ENCODE peak calls at places on chromosome 13, in ten cellular contexts. U is GM23338, M is Panc1, O is tibial artery, T is brain microvascular endothelial cell, Q is tibial nerve, R is dorsolateral prefrontal cortex, B is HCT116, V is sigmoid colon, G is heart left ventricle. E is an unnamed sample.

GRCh38 chr13:94550030-94550738 is 45.8 kb downstream of the TGDS start:
- DNase-seq in M (peak), Q (peak), V (no peak), O (no peak), B (no peak), T (peak), U (peak), G (no peak), R (no peak), E (peak)

GRCh38 chr13:31957772-31958171 is 73.8 kb upstream of the FRY start:
- DNase-seq in O (no peak), R (no peak), T (no peak), B (no peak), M (no peak), Q (no peak), G (no peak), V (no peak), U (no peak), E (no peak)

GRCh38 chr13:66859934-66860867 is 369.9 kb downstream of the PCDH9 start:
- DNase-seq in O (no peak), T (no peak), B (no peak), Q (no peak), R (no peak), G (no peak), M (no peak), V (no peak), U (peak), E (no peak)

GRCh38 chr13:51177188-51177587 is 45.0 kb upstream of the FAM124A start:
- DNase-seq in T (no peak), B (no peak), O (no peak), U (no peak), G (no peak), R (no peak), Q (no peak), V (no peak), M (no peak), E (no peak)

GRCh38 chr13:62537593-62537992 is 1121.9 kb upstream of the PCDH20 start:
- DNase-seq in G (no peak), O (no peak), V (no peak), R (no peak), Q (no peak), M (no peak), B (no peak), T (no peak), U (no peak), E (no peak)

GRCh38 chr13:30968734-30969335 is 36.4 kb downstream of the TEX26 start:
- DNase-seq in R (no peak), G (no peak), O (no peak), U (no peak), V (no peak), T (no peak), M (no peak), Q (no peak), B (no peak), E (no peak)

GRCh38 chr13:39036212-39036611 is 1.7 kb downstream of the PROSER1 start:
- DNase-seq in G (no peak), V (no peak), U (peak), B (no peak), O (no peak), R (no peak), M (no peak), Q (no peak), T (no peak), E (no peak)

GRCh38 chr13:47215741-47216140 is 318.9 kb upstream of the HTR2A start:
- DNase-seq in B (no peak), V (no peak), O (no peak), U (peak), G (no peak), T (peak), M (peak), R (no peak), Q (no peak), E (peak)

GRCh38 chr13:46126552-46127171 is 21.8 kb upstream of the CPB2 start:
- DNase-seq in R (peak), M (peak), G (peak), O (peak), V (no peak), U (peak), B (peak), Q (peak), T (peak), E (peak)

GRCh38 chr13:75669706-75670105 is 33.6 kb downstream of the LMO7 start:
- DNase-seq in O (no peak), V (no peak), U (no peak), B (no peak), R (no peak), T (no peak), Q (no peak), M (no peak), G (no peak), E (no peak)

GRCh38 chr13:95023405-95023804 is 277.8 kb downstream of the ABCC4 start:
- DNase-seq in R (no peak), T (no peak), O (no peak), Q (no peak), G (no peak), U (no peak), B (no peak), V (no peak), M (no peak), E (peak)

GRCh38 chr13:36766295-36766694 is 52.7 kb upstream of the RFXAP start:
- DNase-seq in B (peak), M (no peak), R (no peak), T (peak), O (no peak), G (no peak), V (no peak), U (peak), Q (no peak), E (peak)

GRCh38 chr13:100725472-100725871 is 50.9 kb upstream of the TMTC4 start:
- DNase-seq in B (no peak), U (no peak), T (no peak), G (no peak), V (no peak), R (no peak), Q (no peak), O (no peak), M (no peak), E (no peak)

GRCh38 chr13:45238945-45239795 is 38.3 kb upstream of the KCTD4 start:
- DNase-seq in U (no peak), O (no peak), R (no peak), M (no peak), Q (no peak), G (no peak), T (peak), V (no peak), B (no peak), E (peak)

DNA sequence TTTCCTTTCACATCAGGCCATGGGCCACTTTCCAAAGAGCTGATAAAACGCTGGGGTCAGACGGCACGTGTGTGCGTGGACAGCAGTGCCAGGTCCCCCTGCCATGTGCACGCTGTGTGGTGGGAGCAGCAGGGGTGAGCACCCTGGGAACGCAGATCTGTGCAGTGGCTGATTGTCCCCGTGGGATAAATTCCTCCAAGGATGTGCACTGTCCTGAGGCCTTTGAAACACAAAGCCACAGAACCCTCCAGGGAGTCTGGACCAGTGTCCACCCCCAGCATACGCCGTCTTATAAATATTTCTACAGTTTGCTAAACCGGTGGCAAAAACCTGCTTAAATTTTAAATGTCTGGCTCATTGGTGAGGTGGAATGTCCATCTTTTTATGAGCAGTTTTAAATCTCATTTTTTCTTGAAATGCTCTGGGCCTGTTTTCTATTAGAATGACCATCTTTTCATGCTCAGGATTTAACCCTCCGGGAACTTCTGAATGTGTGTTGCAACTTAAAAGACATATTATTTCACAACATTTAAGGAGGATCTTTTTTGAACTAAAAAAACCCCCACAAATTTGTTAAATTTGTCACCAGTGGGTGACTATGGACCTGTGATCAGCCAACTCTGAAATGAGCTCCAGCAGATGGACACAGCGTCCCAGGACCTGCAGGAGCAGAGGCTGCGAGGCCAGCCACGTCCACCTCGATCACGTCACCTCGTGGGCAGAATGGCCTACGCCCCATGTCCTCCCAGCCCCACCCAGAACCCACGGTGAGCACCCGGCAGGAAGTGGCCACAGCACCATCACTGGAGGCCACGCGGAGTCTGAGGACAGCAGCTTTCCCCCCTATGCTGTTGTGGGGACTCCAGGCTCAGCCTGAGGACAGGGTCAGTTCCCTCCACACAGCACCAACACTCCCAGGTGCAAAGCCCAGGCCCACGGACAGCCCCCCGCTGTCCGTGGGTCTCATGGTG is 68.6 kb downstream of the RASA3 start:
- DNase-seq in O (peak), G (peak), U (no peak), V (peak), M (no peak), R (no peak), Q (no peak), B (no peak), T (no peak), E (no peak)
- H3K27ac ChIP-seq in O (peak), G (peak), U (peak), V (peak), M (peak), R (peak), Q (peak), B (peak), T (peak), E (peak)

GRCh38 chr13:20197361-20197834 is 4.7 kb upstream of the GJB2 start:
- DNase-seq in G (no peak), R (no peak), V (no peak), Q (no peak), T (no peak), O (no peak), M (peak), U (peak), B (peak), E (peak)
- TF ChIP-seq CTCF in G (peak), R (peak), V (peak), Q (peak), T (peak), O (peak), M (peak), U (peak), B (peak), E (peak)

GRCh38 chr13:40230833-40231266 is 435.6 kb downstream of the FOXO1 start:
- DNase-seq in M (no peak), B (no peak), V (no peak), T (peak), G (no peak), Q (no peak), R (no peak), O (no peak), U (no peak), E (no peak)
- H3K27ac ChIP-seq in M (no peak), B (no peak), V (peak), T (peak), G (peak), Q (no peak), R (no peak), O (peak), U (no peak), E (no peak)

DNA sequence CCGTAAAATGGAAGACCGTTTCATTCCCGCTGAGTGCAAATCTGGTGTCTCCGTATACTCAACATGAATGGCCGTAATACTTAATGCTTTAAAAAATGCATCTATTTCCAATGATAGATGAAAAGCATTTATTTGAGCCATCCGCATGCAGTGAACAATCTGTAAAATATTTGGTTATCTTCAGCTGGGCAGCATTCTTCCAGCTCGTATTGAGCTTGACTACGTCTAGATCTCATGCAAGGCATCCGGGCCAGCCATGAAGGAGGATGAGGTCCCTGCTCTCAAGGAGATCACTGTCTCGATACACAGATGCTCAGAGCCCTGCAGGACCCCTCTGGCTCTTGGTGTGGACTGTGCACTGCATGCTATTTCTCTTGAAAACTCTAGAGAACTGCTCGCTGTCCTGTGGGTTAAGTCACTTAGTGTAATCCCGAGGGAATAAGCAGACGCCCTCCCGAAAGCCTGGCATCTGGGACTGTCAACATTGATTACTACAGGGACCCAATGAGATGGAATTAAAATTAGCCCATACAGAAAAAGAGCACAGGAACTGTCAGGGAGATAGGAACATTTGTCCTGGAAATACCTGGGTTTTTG is 112.4 kb upstream of the RNF113B start:
- DNase-seq in M (no peak), Q (no peak), U (no peak), R (no peak), G (no peak), T (peak), B (no peak), O (no peak), V (no peak), E (no peak)
- TF ChIP-seq CTCF in M (no peak), Q (no peak), U (no peak), R (no peak), G (no peak), T (no peak), B (no peak), O (no peak), V (no peak), E (no peak)

GRCh38 chr13:110400786-110401533 is 93.9 kb downstream of the COL4A2 start:
- DNase-seq in V (no peak), O (no peak), T (no peak), R (no peak), U (no peak), G (no peak), Q (no peak), B (no peak), M (no peak), E (no peak)
- H3K27ac ChIP-seq in V (peak), O (peak), T (peak), R (no peak), U (no peak), G (peak), Q (peak), B (no peak), M (no peak), E (no peak)

E was measured in RWPE1.